ENCODE peak calls at places on chromosomes 3 and 15, in nine cellular contexts. One of them, this sample, is unnamed.

GRCh38 chr3:67006460-67006859 is 8.4 kb downstream of the KBTBD8 start:
- DNase-seq in small intestine: no peak
- DNase-seq in hepatocyte: no peak
- DNase-seq in MM.1S: no peak
- DNase-seq in tibial nerve: no peak
- DNase-seq in right cardiac atrium: no peak
- DNase-seq in PC-3: no peak
- DNase-seq in tibial artery: no peak
- DNase-seq in IMR-90: peak; percentile 96
- DNase-seq in this sample: no peak

GRCh38 chr3:88779482-88779881 is 327.9 kb upstream of the EPHA3 start:
- DNase-seq in small intestine: no peak
- DNase-seq in hepatocyte: no peak
- DNase-seq in MM.1S: no peak
- DNase-seq in tibial nerve: no peak
- DNase-seq in right cardiac atrium: no peak
- DNase-seq in PC-3: no peak
- DNase-seq in tibial artery: no peak
- DNase-seq in IMR-90: no peak
- DNase-seq in this sample: no peak

GRCh38 chr15:43525131-43525530 is 7.7 kb downstream of the MAP1A start:
- DNase-seq in small intestine: no peak
- DNase-seq in hepatocyte: no peak
- DNase-seq in MM.1S: no peak
- DNase-seq in tibial nerve: no peak
- DNase-seq in right cardiac atrium: no peak
- DNase-seq in PC-3: no peak
- DNase-seq in tibial artery: no peak
- DNase-seq in IMR-90: no peak
- DNase-seq in this sample: peak; percentile 46

GRCh38 chr15:101088788-101089578 is 162.9 kb downstream of the CHSY1 start:
- DNase-seq in small intestine: peak; percentile 43
- DNase-seq in hepatocyte: peak; percentile 74
- DNase-seq in MM.1S: peak; percentile 64
- DNase-seq in tibial nerve: peak; percentile 68
- DNase-seq in right cardiac atrium: peak; percentile 90
- DNase-seq in PC-3: peak; percentile 74
- DNase-seq in tibial artery: peak; percentile 84
- DNase-seq in IMR-90: no peak
- DNase-seq in this sample: peak; percentile 72

GRCh38 chr15:41648770-41649169 is 11.4 kb upstream of the MGA start:
- DNase-seq in small intestine: no peak
- DNase-seq in hepatocyte: no peak
- DNase-seq in MM.1S: no peak
- DNase-seq in tibial nerve: no peak
- DNase-seq in right cardiac atrium: no peak
- DNase-seq in PC-3: no peak
- DNase-seq in tibial artery: no peak
- DNase-seq in IMR-90: peak; percentile 84
- DNase-seq in this sample: no peak

GRCh38 chr15:59189224-59189623 is 17.4 kb upstream of the LDHAL6B start:
- DNase-seq in small intestine: no peak
- DNase-seq in hepatocyte: no peak
- DNase-seq in MM.1S: no peak
- DNase-seq in tibial nerve: no peak
- DNase-seq in right cardiac atrium: no peak
- DNase-seq in PC-3: no peak
- DNase-seq in tibial artery: no peak
- DNase-seq in IMR-90: no peak
- DNase-seq in this sample: no peak

GRCh38 chr3:40120816-40121215 is 188.7 kb upstream of the EIF1B start:
- DNase-seq in small intestine: no peak
- DNase-seq in hepatocyte: peak; percentile 16
- DNase-seq in MM.1S: no peak
- DNase-seq in tibial nerve: no peak
- DNase-seq in right cardiac atrium: no peak
- DNase-seq in PC-3: peak; percentile 21
- DNase-seq in tibial artery: no peak
- DNase-seq in IMR-90: no peak
- DNase-seq in this sample: no peak

GRCh38 chr3:18730491-18730890 is 305.4 kb upstream of the SATB1 start:
- DNase-seq in small intestine: no peak
- DNase-seq in hepatocyte: no peak
- DNase-seq in MM.1S: no peak
- DNase-seq in tibial nerve: no peak
- DNase-seq in right cardiac atrium: no peak
- DNase-seq in PC-3: no peak
- DNase-seq in tibial artery: no peak
- DNase-seq in IMR-90: no peak
- DNase-seq in this sample: no peak

DNA sequence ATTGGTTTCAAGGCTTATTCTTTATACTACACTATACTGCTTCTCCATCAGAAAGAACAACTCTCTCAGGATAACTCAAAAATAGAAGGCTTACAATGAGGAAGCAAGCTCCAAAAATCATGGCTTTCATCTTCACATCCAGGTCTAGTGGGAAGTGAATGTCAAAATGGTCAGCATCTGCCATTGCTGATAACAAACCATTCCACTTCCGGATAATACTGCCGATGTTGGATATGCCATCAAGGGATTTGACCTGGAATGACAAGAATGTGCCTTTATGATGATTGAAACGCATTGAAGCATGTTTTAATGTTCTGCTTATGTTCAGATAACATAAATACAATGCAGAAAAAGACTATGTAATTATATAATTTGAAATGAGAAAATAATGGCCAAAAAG is 34.0 kb upstream of the PLOD2 start:
- DNase-seq in small intestine: no peak
- DNase-seq in hepatocyte: no peak
- DNase-seq in MM.1S: no peak
- DNase-seq in tibial nerve: no peak
- DNase-seq in right cardiac atrium: no peak
- DNase-seq in PC-3: no peak
- DNase-seq in tibial artery: no peak
- DNase-seq in IMR-90: no peak
- DNase-seq in this sample: no peak
- H3K27ac ChIP-seq in small intestine: no peak overlapping the region
- H3K27ac ChIP-seq in hepatocyte: no peak overlapping the region
- H3K27ac ChIP-seq in MM.1S: no peak overlapping the region
- H3K27ac ChIP-seq in tibial nerve: no peak overlapping the region
- H3K27ac ChIP-seq in right cardiac atrium: no peak overlapping the region
- H3K27ac ChIP-seq in PC-3: no peak overlapping the region
- H3K27ac ChIP-seq in tibial artery: peak overlapping the region; percentile 35
- H3K27ac ChIP-seq in IMR-90: no peak overlapping the region
- H3K27ac ChIP-seq in this sample: no peak overlapping the region

GRCh38 chr3:146496246-146496645 is 26.9 kb upstream of the PLSCR2 start:
- DNase-seq in small intestine: no peak
- DNase-seq in hepatocyte: no peak
- DNase-seq in MM.1S: no peak
- DNase-seq in tibial nerve: no peak
- DNase-seq in right cardiac atrium: no peak
- DNase-seq in PC-3: no peak
- DNase-seq in tibial artery: no peak
- DNase-seq in IMR-90: peak; percentile 21
- DNase-seq in this sample: no peak

GRCh38 chr3:146496726-146497125 is 27.4 kb upstream of the PLSCR2 start:
- DNase-seq in small intestine: no peak
- DNase-seq in hepatocyte: no peak
- DNase-seq in MM.1S: no peak
- DNase-seq in tibial nerve: no peak
- DNase-seq in right cardiac atrium: no peak
- DNase-seq in PC-3: no peak
- DNase-seq in tibial artery: no peak
- DNase-seq in IMR-90: no peak
- DNase-seq in this sample: no peak

GRCh38 chr3:146493221-146493620 is 23.9 kb upstream of the PLSCR2 start:
- DNase-seq in small intestine: no peak
- DNase-seq in hepatocyte: no peak
- DNase-seq in MM.1S: no peak
- DNase-seq in tibial nerve: no peak
- DNase-seq in right cardiac atrium: no peak
- DNase-seq in PC-3: peak; percentile 31
- DNase-seq in tibial artery: no peak
- DNase-seq in IMR-90: peak; percentile 65
- DNase-seq in this sample: no peak

GRCh38 chr3:146491303-146491702 is 21.9 kb upstream of the PLSCR2 start:
- DNase-seq in small intestine: no peak
- DNase-seq in hepatocyte: no peak
- DNase-seq in MM.1S: no peak
- DNase-seq in tibial nerve: no peak
- DNase-seq in right cardiac atrium: no peak
- DNase-seq in PC-3: peak; percentile 51
- DNase-seq in tibial artery: no peak
- DNase-seq in IMR-90: peak; percentile 71
- DNase-seq in this sample: no peak

GRCh38 chr3:146493761-146494160 is 24.4 kb upstream of the PLSCR2 start:
- DNase-seq in small intestine: no peak
- DNase-seq in hepatocyte: no peak
- DNase-seq in MM.1S: no peak
- DNase-seq in tibial nerve: no peak
- DNase-seq in right cardiac atrium: no peak
- DNase-seq in PC-3: no peak
- DNase-seq in tibial artery: no peak
- DNase-seq in IMR-90: peak; percentile 48
- DNase-seq in this sample: no peak
- H3K4me3 ChIP-seq in small intestine: no peak overlapping the region
- H3K4me3 ChIP-seq in hepatocyte: no peak overlapping the region
- H3K4me3 ChIP-seq in MM.1S: no peak overlapping the region
- H3K4me3 ChIP-seq in tibial nerve: no peak overlapping the region
- H3K4me3 ChIP-seq in right cardiac atrium: no peak overlapping the region
- H3K4me3 ChIP-seq in PC-3: no peak overlapping the region
- H3K4me3 ChIP-seq in tibial artery: no peak overlapping the region
- H3K4me3 ChIP-seq in IMR-90: no peak overlapping the region
- H3K4me3 ChIP-seq in this sample: no peak overlapping the region

GRCh38 chr15:90560229-90560771 is 30.6 kb downstream of the CRTC3 start:
- DNase-seq in small intestine: no peak
- DNase-seq in hepatocyte: peak; percentile 49
- DNase-seq in MM.1S: no peak
- DNase-seq in tibial nerve: peak; percentile 32
- DNase-seq in right cardiac atrium: peak; percentile 75
- DNase-seq in PC-3: no peak
- DNase-seq in tibial artery: peak; percentile 82
- DNase-seq in IMR-90: peak; percentile 96
- DNase-seq in this sample: no peak

GRCh38 chr15:90558182-90558581 is 28.5 kb downstream of the CRTC3 start:
- DNase-seq in small intestine: peak; percentile 90
- DNase-seq in hepatocyte: peak; percentile 81
- DNase-seq in MM.1S: no peak
- DNase-seq in tibial nerve: no peak
- DNase-seq in right cardiac atrium: peak; percentile 54
- DNase-seq in PC-3: no peak
- DNase-seq in tibial artery: peak; percentile 72
- DNase-seq in IMR-90: no peak
- DNase-seq in this sample: no peak

GRCh38 chr15:90557651-90558084 is 27.9 kb downstream of the CRTC3 start:
- DNase-seq in small intestine: peak; percentile 57
- DNase-seq in hepatocyte: peak; percentile 41
- DNase-seq in MM.1S: no peak
- DNase-seq in tibial nerve: peak; percentile 84
- DNase-seq in right cardiac atrium: peak; percentile 98
- DNase-seq in PC-3: no peak
- DNase-seq in tibial artery: peak; percentile 97
- DNase-seq in IMR-90: peak; percentile 65
- DNase-seq in this sample: no peak

GRCh38 chr15:90559119-90559518 is 29.4 kb downstream of the CRTC3 start:
- DNase-seq in small intestine: no peak
- DNase-seq in hepatocyte: no peak
- DNase-seq in MM.1S: no peak
- DNase-seq in tibial nerve: no peak
- DNase-seq in right cardiac atrium: peak; percentile 18
- DNase-seq in PC-3: no peak
- DNase-seq in tibial artery: no peak
- DNase-seq in IMR-90: no peak
- DNase-seq in this sample: no peak

DNA sequence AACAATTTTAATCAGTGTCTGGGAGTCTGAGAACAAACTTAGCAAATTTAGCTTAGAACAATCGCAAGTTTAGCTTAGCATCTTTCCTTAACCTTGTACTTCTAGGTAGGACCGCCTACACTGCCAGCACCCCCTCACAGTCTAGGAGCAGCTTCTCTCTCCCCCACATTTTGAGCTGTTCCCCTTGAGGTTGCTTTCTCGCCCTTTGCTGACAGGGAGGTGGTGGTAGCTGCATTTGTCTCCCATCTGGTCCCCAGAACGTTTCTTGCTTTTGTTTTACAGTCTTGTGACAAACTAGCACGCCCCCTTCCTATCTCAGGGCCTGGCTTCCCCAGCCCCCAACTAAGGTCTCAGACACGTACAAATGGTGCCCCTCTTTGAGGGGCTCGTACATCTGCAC is 27.4 kb downstream of the CRTC3 start:
- DNase-seq in small intestine: no peak
- DNase-seq in hepatocyte: no peak
- DNase-seq in MM.1S: no peak
- DNase-seq in tibial nerve: no peak
- DNase-seq in right cardiac atrium: peak; percentile 29
- DNase-seq in PC-3: no peak
- DNase-seq in tibial artery: no peak
- DNase-seq in IMR-90: peak; percentile 28
- DNase-seq in this sample: no peak
- H3K4me1 ChIP-seq in small intestine: peaks cover 11% of the 10 kb centered on the region
- H3K4me1 ChIP-seq in hepatocyte: peaks cover 56% of the 10 kb centered on the region
- H3K4me1 ChIP-seq in MM.1S: no peaks in the 10 kb centered on the region
- H3K4me1 ChIP-seq in tibial nerve: peaks cover 74% of the 10 kb centered on the region
- H3K4me1 ChIP-seq in right cardiac atrium: peaks cover 30% of the 10 kb centered on the region
- H3K4me1 ChIP-seq in PC-3: no peaks in the 10 kb centered on the region
- H3K4me1 ChIP-seq in tibial artery: peaks cover 98% of the 10 kb centered on the region
- H3K4me1 ChIP-seq in IMR-90: peaks cover 40% of the 10 kb centered on the region
- H3K4me1 ChIP-seq in this sample: peaks cover 18% of the 10 kb centered on the region

DNA sequence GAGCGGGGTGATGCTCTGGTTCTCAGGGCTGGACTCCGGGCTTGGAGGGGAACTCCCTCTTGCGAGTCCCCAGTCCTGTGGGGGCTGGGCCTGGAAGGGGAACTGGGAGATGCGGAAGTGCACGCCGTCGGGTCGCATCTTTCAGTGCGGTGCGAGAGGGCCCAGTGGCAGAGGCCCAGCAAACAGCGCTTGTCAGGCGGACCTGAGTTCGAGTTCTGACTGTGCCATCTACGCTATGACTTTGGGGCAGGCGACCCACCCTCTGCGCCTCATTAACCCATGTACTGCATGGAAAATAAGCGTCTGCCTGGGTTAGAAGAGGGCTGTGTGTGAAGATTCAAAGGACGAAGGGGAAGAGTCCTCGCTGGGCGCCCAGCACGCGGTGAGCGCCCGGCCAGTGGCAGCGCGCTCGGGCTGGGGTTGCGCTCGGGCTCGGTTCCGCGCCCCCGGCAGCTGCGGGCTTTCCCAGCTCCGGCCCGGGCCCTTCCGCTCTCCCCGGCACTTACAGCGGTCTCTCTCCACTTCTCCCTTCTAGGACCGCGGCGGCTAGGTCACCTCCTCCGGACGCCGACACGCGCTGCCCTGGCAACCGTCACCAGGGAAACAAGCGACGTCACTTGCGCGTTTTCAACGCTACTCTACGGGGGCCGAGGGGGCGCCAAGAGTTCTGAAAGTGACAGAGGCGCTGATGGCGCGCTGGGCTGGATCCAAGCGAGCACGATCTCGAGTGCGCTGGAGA is at the start of gene CCDC13:
- DNase-seq in small intestine: peak; percentile 62
- DNase-seq in hepatocyte: peak; percentile 90
- DNase-seq in MM.1S: peak; percentile 97
- DNase-seq in tibial nerve: peak; percentile 88
- DNase-seq in right cardiac atrium: peak; percentile 99
- DNase-seq in PC-3: no peak
- DNase-seq in tibial artery: peak; percentile 97
- DNase-seq in IMR-90: peak; percentile 84
- DNase-seq in this sample: peak; percentile 82
- H3K27ac ChIP-seq in small intestine: no peak within 1 kb of the TSS
- H3K27ac ChIP-seq in hepatocyte: peak within 1 kb of the TSS; percentile 3
- H3K27ac ChIP-seq in MM.1S: peak within 1 kb of the TSS; percentile 57
- H3K27ac ChIP-seq in tibial nerve: peak within 1 kb of the TSS; percentile 84
- H3K27ac ChIP-seq in right cardiac atrium: peak within 1 kb of the TSS; percentile 8
- H3K27ac ChIP-seq in PC-3: no peak within 1 kb of the TSS
- H3K27ac ChIP-seq in tibial artery: peak within 1 kb of the TSS; percentile 64
- H3K27ac ChIP-seq in IMR-90: no peak within 1 kb of the TSS
- H3K27ac ChIP-seq in this sample: no peak within 1 kb of the TSS

This sample was measured in RWPE2.